ENCODE peak calls at places on chromosomes 1 and 21, in five cellular contexts. One of them, this sample, is unnamed.

GRCh38 chr1:153945131-153945794 is 1.3 kb downstream of the DENND4B start:
- DNase-seq in fibroblast of the aortic adventitia: peak
- DNase-seq in caudate nucleus: no peak
- DNase-seq in stimulated activated CD8-positive, alpha-beta memory T cell treated with anti-CD3 and anti-CD28 coated beads, Interleukin-4, amount 100 ng/mL, for 24 hours: peak
- DNase-seq in activated effector memory CD4-positive, alpha-beta T cell treated with Interleukin-2 at 50 U/mL for 16 hours: peak
- DNase-seq in this sample: peak

GRCh38 chr21:30555095-30555494 is 6.0 kb downstream of the KRTAP19-7 start:
- DNase-seq in fibroblast of the aortic adventitia: no peak
- DNase-seq in caudate nucleus: no peak
- DNase-seq in stimulated activated CD8-positive, alpha-beta memory T cell treated with anti-CD3 and anti-CD28 coated beads, Interleukin-4, amount 100 ng/mL, for 24 hours: no peak
- DNase-seq in activated effector memory CD4-positive, alpha-beta T cell treated with Interleukin-2 at 50 U/mL for 16 hours: no peak
- DNase-seq in this sample: no peak

GRCh38 chr1:12152106-12152891 is 14.5 kb upstream of the TNFRSF1B start:
- DNase-seq in fibroblast of the aortic adventitia: no peak
- DNase-seq in caudate nucleus: no peak
- DNase-seq in stimulated activated CD8-positive, alpha-beta memory T cell treated with anti-CD3 and anti-CD28 coated beads, Interleukin-4, amount 100 ng/mL, for 24 hours: no peak
- DNase-seq in activated effector memory CD4-positive, alpha-beta T cell treated with Interleukin-2 at 50 U/mL for 16 hours: no peak
- DNase-seq in this sample: no peak

GRCh38 chr1:2175055-2175414 is 19.5 kb downstream of the FAAP20 start:
- DNase-seq in fibroblast of the aortic adventitia: no peak
- DNase-seq in caudate nucleus: no peak
- DNase-seq in stimulated activated CD8-positive, alpha-beta memory T cell treated with anti-CD3 and anti-CD28 coated beads, Interleukin-4, amount 100 ng/mL, for 24 hours: no peak
- DNase-seq in activated effector memory CD4-positive, alpha-beta T cell treated with Interleukin-2 at 50 U/mL for 16 hours: no peak
- DNase-seq in this sample: no peak

GRCh38 chr1:114043046-114043445 is 63.8 kb downstream of the OLFML3 start:
- DNase-seq in fibroblast of the aortic adventitia: no peak
- DNase-seq in caudate nucleus: no peak
- DNase-seq in stimulated activated CD8-positive, alpha-beta memory T cell treated with anti-CD3 and anti-CD28 coated beads, Interleukin-4, amount 100 ng/mL, for 24 hours: no peak
- DNase-seq in activated effector memory CD4-positive, alpha-beta T cell treated with Interleukin-2 at 50 U/mL for 16 hours: no peak
- DNase-seq in this sample: no peak

GRCh38 chr1:64597151-64597550 is 127.2 kb downstream of the CACHD1 start:
- DNase-seq in fibroblast of the aortic adventitia: no peak
- DNase-seq in caudate nucleus: no peak
- DNase-seq in stimulated activated CD8-positive, alpha-beta memory T cell treated with anti-CD3 and anti-CD28 coated beads, Interleukin-4, amount 100 ng/mL, for 24 hours: no peak
- DNase-seq in activated effector memory CD4-positive, alpha-beta T cell treated with Interleukin-2 at 50 U/mL for 16 hours: no peak
- DNase-seq in this sample: no peak

GRCh38 chr1:18922848-18923475 is 20.6 kb upstream of the ALDH4A1 start:
- DNase-seq in fibroblast of the aortic adventitia: no peak
- DNase-seq in caudate nucleus: no peak
- DNase-seq in stimulated activated CD8-positive, alpha-beta memory T cell treated with anti-CD3 and anti-CD28 coated beads, Interleukin-4, amount 100 ng/mL, for 24 hours: no peak
- DNase-seq in activated effector memory CD4-positive, alpha-beta T cell treated with Interleukin-2 at 50 U/mL for 16 hours: no peak
- DNase-seq in this sample: no peak

GRCh38 chr1:212218911-212219310 is 66.3 kb upstream of the PPP2R5A start:
- DNase-seq in fibroblast of the aortic adventitia: peak
- DNase-seq in caudate nucleus: no peak
- DNase-seq in stimulated activated CD8-positive, alpha-beta memory T cell treated with anti-CD3 and anti-CD28 coated beads, Interleukin-4, amount 100 ng/mL, for 24 hours: no peak
- DNase-seq in activated effector memory CD4-positive, alpha-beta T cell treated with Interleukin-2 at 50 U/mL for 16 hours: no peak
- DNase-seq in this sample: no peak

GRCh38 chr1:15843826-15844572 is 3.5 kb upstream of the SPEN start:
- DNase-seq in fibroblast of the aortic adventitia: no peak
- DNase-seq in caudate nucleus: no peak
- DNase-seq in stimulated activated CD8-positive, alpha-beta memory T cell treated with anti-CD3 and anti-CD28 coated beads, Interleukin-4, amount 100 ng/mL, for 24 hours: no peak
- DNase-seq in activated effector memory CD4-positive, alpha-beta T cell treated with Interleukin-2 at 50 U/mL for 16 hours: no peak
- DNase-seq in this sample: no peak

This sample was measured in T-helper 17 cell.